ENCODE peak calls at places on chromosome 18, in four cellular contexts. One of them, this sample, is unnamed.

GRCh38 chr18:8808001-8808400 is 102.6 kb downstream of the MTCL1 start:
- DNase-seq in kidney: no peak
- DNase-seq in AG09319: no peak
- DNase-seq in CD8-positive, alpha-beta T cell: no peak
- DNase-seq in this sample: no peak

GRCh38 chr18:50721006-50721405 is 98.8 kb downstream of the MRO start:
- DNase-seq in AG09319: no peak
- DNase-seq in CD8-positive, alpha-beta T cell: no peak
- DNase-seq in kidney: no peak
- DNase-seq in this sample: no peak

GRCh38 chr18:62586781-62587487 is 64.1 kb downstream of the ZCCHC2 start:
- DNase-seq in AG09319: no peak
- DNase-seq in CD8-positive, alpha-beta T cell: no peak
- DNase-seq in kidney: no peak
- DNase-seq in this sample: no peak

GRCh38 chr18:48967545-48967944 is 16.8 kb upstream of the SMAD7 start:
- DNase-seq in AG09319: no peak
- DNase-seq in CD8-positive, alpha-beta T cell: no peak
- DNase-seq in kidney: no peak
- DNase-seq in this sample: no peak

GRCh38 chr18:48762022-48762421 is 188.7 kb downstream of the SMAD7 start:
- DNase-seq in AG09319: no peak
- DNase-seq in CD8-positive, alpha-beta T cell: no peak
- DNase-seq in kidney: peak; percentile 14
- DNase-seq in this sample: no peak

GRCh38 chr18:37259711-37260110 is 305.9 kb downstream of the CELF4 start:
- DNase-seq in CD8-positive, alpha-beta T cell: no peak
- DNase-seq in kidney: no peak
- DNase-seq in AG09319: no peak
- DNase-seq in this sample: no peak

GRCh38 chr18:45619826-45620201 is 4.5 kb downstream of the SLC14A2 start:
- DNase-seq in CD8-positive, alpha-beta T cell: no peak
- DNase-seq in AG09319: no peak
- DNase-seq in kidney: no peak
- DNase-seq in this sample: no peak

GRCh38 chr18:8162797-8163196 is 446.4 kb upstream of the RAB12 start:
- DNase-seq in AG09319: no peak
- DNase-seq in kidney: no peak
- DNase-seq in CD8-positive, alpha-beta T cell: no peak
- DNase-seq in this sample: no peak

GRCh38 chr18:79749251-79750191 is 48.2 kb upstream of the KCNG2 start:
- DNase-seq in kidney: peak; percentile 63
- DNase-seq in CD8-positive, alpha-beta T cell: no peak
- DNase-seq in AG09319: no peak
- DNase-seq in this sample: no peak

GRCh38 chr18:79950440-79951341 is 762 bp downstream of the SLC66A2 start:
- DNase-seq in CD8-positive, alpha-beta T cell: no peak
- DNase-seq in kidney: peak; percentile 84
- DNase-seq in AG09319: no peak
- DNase-seq in this sample: peak; percentile 70

GRCh38 chr18:30658306-30658705 is 384.2 kb downstream of the DSC3 start:
- DNase-seq in kidney: no peak
- DNase-seq in AG09319: no peak
- DNase-seq in CD8-positive, alpha-beta T cell: no peak
- DNase-seq in this sample: no peak

DNA sequence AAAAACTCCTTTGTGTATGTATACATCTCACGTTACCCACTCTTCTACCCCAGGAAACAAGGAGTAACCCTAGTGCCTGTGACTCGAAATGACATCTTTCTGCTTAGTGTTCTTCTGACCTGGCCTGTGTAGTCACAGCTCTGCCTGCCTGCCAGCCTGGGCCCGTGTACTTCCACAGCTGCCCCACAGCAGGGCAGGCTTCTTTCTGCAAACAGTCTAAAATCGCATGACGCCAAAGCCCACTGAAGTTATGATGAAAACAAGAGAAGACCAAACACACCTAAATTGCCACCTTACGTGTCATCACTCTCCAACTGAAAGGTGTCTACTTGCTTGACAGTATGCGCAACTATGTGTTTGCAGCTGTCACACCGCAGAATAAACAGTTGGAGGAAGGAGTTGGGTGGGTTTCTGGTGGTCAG is 1.5 kb downstream of the GAREM1 start:
- DNase-seq in kidney: peak; percentile 56
- DNase-seq in CD8-positive, alpha-beta T cell: no peak
- DNase-seq in AG09319: no peak
- DNase-seq in this sample: peak; percentile 26
- TF ChIP-seq CTCF in kidney: peak; percentile 2
- TF ChIP-seq CTCF in CD8-positive, alpha-beta T cell: no peak
- TF ChIP-seq CTCF in AG09319: peak; percentile 32
- TF ChIP-seq CTCF in this sample: no peak

DNA sequence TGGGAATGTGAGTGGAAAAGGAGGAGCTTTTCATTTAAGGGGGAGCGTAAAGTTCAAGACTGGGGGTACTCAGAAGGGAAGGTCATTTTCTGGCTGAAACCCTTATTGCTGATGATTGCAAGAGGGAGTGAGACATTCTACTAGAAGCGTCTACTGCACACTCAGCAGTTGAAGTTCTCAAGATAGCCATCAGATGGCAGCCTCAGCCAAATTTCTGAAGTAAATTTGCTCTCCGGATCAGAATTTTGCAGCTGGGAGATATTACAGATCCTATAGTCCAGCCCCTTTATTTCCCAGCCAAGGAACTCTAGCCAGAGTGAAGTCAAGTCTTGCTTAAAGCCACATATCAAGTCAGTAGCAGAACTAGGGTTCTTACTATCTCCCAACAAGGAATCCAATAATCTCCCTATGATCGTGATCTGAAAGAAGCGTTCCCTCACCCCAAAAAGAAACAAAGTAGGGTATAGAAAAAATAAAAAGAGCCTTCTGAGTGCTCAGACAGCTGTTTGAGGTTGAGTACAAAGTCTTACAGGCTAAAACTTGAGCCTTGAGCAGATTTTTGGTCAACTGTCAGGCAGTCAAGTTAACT is 24.0 kb downstream of the RAX start:
- DNase-seq in AG09319: peak; percentile 81
- DNase-seq in CD8-positive, alpha-beta T cell: no peak
- DNase-seq in kidney: no peak
- DNase-seq in this sample: peak; percentile 71
- TF ChIP-seq CTCF in AG09319: peak; percentile 82
- TF ChIP-seq CTCF in CD8-positive, alpha-beta T cell: no peak
- TF ChIP-seq CTCF in kidney: peak; percentile 59
- TF ChIP-seq CTCF in this sample: peak; percentile 34

GRCh38 chr18:58493516-58494253 is 135.2 kb downstream of the ALPK2 start:
- DNase-seq in AG09319: peak; percentile 88
- DNase-seq in CD8-positive, alpha-beta T cell: peak; percentile 60
- DNase-seq in kidney: peak; percentile 82
- DNase-seq in this sample: peak; percentile 81
- TF ChIP-seq CTCF in AG09319: peak; percentile 84
- TF ChIP-seq CTCF in CD8-positive, alpha-beta T cell: peak; percentile 71
- TF ChIP-seq CTCF in kidney: peak; percentile 80
- TF ChIP-seq CTCF in this sample: peak; percentile 76

GRCh38 chr18:32576296-32576916 is 105.7 kb upstream of the GAREM1 start:
- DNase-seq in CD8-positive, alpha-beta T cell: no peak
- DNase-seq in AG09319: no peak
- DNase-seq in kidney: no peak
- DNase-seq in this sample: no peak
- TF ChIP-seq CTCF in CD8-positive, alpha-beta T cell: no peak
- TF ChIP-seq CTCF in AG09319: peak; percentile 21
- TF ChIP-seq CTCF in kidney: peak; percentile 32
- TF ChIP-seq CTCF in this sample: no peak

GRCh38 chr18:57730146-57730545 is 73.0 kb downstream of the ATP8B1 start:
- DNase-seq in kidney: no peak
- DNase-seq in AG09319: no peak
- DNase-seq in CD8-positive, alpha-beta T cell: no peak
- DNase-seq in this sample: no peak
- TF ChIP-seq CTCF in kidney: no peak
- TF ChIP-seq CTCF in AG09319: no peak
- TF ChIP-seq CTCF in CD8-positive, alpha-beta T cell: no peak
- TF ChIP-seq CTCF in this sample: no peak

This sample was measured in GM20000.